ENCODE peak calls at places on chromosome 15, in six cellular contexts. B is H1, F is neuronal stem cell, P is mesendoderm, H is IMR-90, K is trophoblast cell. U is an unnamed sample.

GRCh38 chr15:86139828-86140227 is 60.2 kb downstream of the AGBL1 start:
- DNase-seq in B (peak), F (no peak), P (peak), H (no peak), K (no peak), U (peak)

GRCh38 chr15:91113036-91113435 is 13.0 kb downstream of the SV2B start:
- DNase-seq in B (no peak), F (no peak), P (peak), H (no peak), K (peak), U (peak)

GRCh38 chr15:51232581-51232980 is 105.8 kb downstream of the CYP19A1 start:
- DNase-seq in B (no peak), F (no peak), P (no peak), H (no peak), K (peak), U (no peak)

GRCh38 chr15:68885070-68885469 is 45.3 kb upstream of the SPESP1 start:
- DNase-seq in B (no peak), F (no peak), P (peak), H (peak), K (peak), U (peak)

GRCh38 chr15:92468987-92469386 is 75.3 kb downstream of the ST8SIA2 start:
- DNase-seq in B (no peak), F (no peak), P (no peak), H (no peak), K (no peak), U (peak)

GRCh38 chr15:39124155-39124924 is 456.5 kb upstream of the THBS1 start:
- DNase-seq in B (no peak), F (no peak), P (no peak), H (peak), K (no peak), U (no peak)

GRCh38 chr15:60096157-60096556 is 92.0 kb downstream of the FOXB1 start:
- DNase-seq in B (no peak), F (no peak), P (no peak), H (peak), K (peak), U (no peak)

GRCh38 chr15:60137711-60138396 is 133.7 kb downstream of the FOXB1 start:
- DNase-seq in B (no peak), F (no peak), P (no peak), H (no peak), K (peak), U (no peak)

GRCh38 chr15:74641151-74641550 is 25.5 kb downstream of the CLK3 start:
- DNase-seq in B (no peak), F (no peak), P (no peak), H (no peak), K (no peak), U (no peak)

GRCh38 chr15:75649045-75649761 is 1.5 kb downstream of the SNX33 start:
- DNase-seq in B (no peak), F (no peak), P (no peak), H (no peak), K (no peak), U (no peak)

DNA sequence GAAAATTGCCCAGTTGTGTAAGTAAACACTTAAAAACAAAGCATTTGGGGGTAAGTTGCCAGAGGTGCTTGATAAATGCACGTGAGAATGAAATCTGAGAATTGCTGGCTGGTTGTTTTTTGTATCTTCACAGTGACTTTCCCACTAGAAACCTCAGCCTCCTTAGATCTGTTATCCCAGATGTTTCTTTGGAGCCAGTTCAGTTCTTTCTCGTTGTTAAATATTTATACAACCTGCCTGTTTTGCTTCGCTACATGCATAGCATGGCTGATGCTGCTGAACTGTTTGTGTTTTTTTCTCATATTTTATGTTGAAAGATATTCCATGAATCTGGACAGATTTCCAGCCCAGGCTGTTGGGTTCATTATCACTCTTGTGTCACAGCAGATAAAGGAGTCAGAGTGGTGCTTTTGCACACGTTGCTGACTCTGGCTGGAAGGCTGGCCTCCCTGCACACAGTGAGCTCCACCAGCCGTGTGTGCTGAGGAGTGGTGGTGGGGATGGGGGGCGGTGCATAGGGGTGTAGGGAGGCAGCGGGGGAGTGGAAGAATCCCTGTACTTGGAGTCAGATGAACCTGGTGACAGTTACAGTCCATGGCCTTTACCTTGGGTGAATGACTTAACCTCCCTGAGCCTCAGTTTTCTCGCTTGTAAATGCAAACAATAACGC is 80.3 kb downstream of the ARNT2 start:
- DNase-seq in B (no peak), F (no peak), P (no peak), H (peak), K (no peak), U (no peak)
- H2BK120ac ChIP-seq in B (no peak), F (no peak), P (no peak), H (peak), K (no peak), U (no peak)

GRCh38 chr15:98801234-98801561 is 152.9 kb downstream of the IGF1R start:
- DNase-seq in B (no peak), F (peak), P (peak), H (no peak), K (no peak), U (peak)
- H2BK120ac ChIP-seq in B (peak), F (no peak), P (no peak), H (no peak), K (no peak), U (peak)

DNA sequence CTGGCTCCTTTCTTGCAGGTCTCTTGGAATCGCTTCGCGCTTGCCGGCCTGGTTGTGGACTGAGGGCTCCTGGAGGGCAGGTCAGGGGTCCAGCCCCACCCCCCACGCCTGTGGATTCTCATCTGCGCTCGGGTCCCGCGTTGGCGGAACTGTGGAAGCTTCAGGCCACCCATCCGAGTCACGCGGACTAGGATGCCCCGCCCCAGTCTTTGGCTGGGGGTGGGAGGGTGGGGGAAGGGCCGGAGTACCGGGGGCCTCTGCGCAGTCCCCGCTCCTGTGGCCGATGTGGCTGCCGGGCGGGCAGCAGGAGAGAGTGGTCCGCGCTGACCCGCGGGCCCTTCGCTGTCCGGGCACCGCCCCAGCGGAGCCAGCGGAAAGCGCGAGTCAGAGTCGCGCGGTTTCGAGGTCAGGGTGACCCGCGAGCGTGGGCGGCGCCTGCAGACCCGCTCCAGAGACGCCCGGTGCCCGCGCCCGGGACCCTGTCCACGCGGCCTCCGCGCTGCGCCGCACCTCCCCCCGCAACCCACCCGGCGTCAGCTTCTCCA is 114.2 kb downstream of the KLF13 start:
- DNase-seq in B (no peak), F (peak), P (peak), H (peak), K (peak), U (no peak)
- H2BK120ac ChIP-seq in B (no peak), F (no peak), P (no peak), H (peak), K (peak), U (no peak)

GRCh38 chr15:63048986-63049665 is 6.6 kb downstream of the TPM1 start:
- DNase-seq in B (peak), F (no peak), P (peak), H (peak), K (no peak), U (peak)
- H2BK120ac ChIP-seq in B (no peak), F (no peak), P (no peak), H (peak), K (peak), U (no peak)

GRCh38 chr15:32867313-32867626 is 149.5 kb downstream of the GREM1 start:
- DNase-seq in B (no peak), F (no peak), P (peak), H (peak), K (peak), U (no peak)
- H2BK120ac ChIP-seq in B (no peak), F (no peak), P (no peak), H (peak), K (no peak), U (no peak)

GRCh38 chr15:41284425-41285177 is 47.8 kb downstream of the OIP5 start:
- DNase-seq in B (no peak), F (peak), P (peak), H (no peak), K (peak), U (no peak)
- H2BK120ac ChIP-seq in B (peak), F (no peak), P (peak), H (peak), K (peak), U (peak)

GRCh38 chr15:77548608-77549551 is 83.8 kb downstream of the LINGO1 start:
- DNase-seq in B (no peak), F (no peak), P (peak), H (no peak), K (no peak), U (no peak)

GRCh38 chr15:77552066-77552465 is 80.6 kb downstream of the LINGO1 start:
- DNase-seq in B (no peak), F (no peak), P (no peak), H (no peak), K (no peak), U (no peak)

GRCh38 chr15:77549552-77550274 is 83.0 kb downstream of the LINGO1 start:
- DNase-seq in B (no peak), F (no peak), P (no peak), H (no peak), K (no peak), U (no peak)

GRCh38 chr15:77547801-77548607 is 84.7 kb downstream of the LINGO1 start:
- DNase-seq in B (no peak), F (no peak), P (peak), H (no peak), K (no peak), U (peak)

DNA sequence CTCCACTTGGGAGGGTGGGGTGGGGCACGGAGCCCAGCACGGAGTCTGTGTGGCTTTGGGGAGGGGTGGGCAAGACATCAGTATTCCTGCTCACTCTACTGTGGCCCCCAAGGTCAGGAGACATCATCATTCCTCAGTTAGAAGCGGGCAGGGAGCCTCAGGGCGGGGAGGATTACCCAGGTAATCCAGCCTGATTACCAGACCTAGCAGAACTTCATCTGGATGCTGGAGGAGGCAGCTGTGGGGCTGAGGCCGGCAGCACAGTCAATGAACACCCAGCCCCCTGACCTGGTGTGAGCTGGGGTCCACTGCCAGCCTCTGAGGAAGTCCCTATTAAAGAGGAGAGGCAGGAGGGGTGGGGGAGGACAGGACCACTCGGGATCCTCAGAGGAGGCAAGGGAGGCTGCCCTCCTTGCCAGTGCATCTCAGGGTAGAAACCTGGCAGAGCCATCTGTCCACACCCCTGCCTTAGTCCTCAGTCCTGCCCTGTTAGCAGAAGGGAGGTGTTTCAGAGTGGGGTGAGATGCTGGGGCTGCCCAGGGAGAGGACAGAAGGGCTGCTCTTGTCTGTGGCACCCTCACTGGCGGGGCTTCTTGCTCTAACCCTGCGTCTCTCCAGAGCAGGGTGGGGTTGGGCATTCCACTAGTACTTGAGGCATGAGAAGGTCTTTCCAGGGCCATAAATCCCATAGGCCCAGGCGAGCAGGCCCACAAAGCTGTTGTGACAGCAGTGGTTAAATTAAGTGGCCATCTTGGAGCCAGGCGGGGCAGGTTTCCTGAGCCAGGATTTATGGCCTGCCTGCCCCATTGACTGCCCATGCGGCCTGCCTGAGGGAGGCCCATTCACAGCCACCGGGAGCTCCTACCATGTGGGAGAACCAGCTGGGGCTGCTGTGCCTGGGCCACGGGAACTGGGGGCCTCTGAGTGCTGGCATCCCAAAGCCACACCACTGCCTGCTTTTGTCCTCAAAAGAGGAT is 82.1 kb downstream of the LINGO1 start:
- DNase-seq in B (no peak), F (no peak), P (peak), H (no peak), K (no peak), U (no peak)
- H2BK120ac ChIP-seq in B (no peak), F (no peak), P (no peak), H (no peak), K (no peak), U (no peak)

GRCh38 chr15:64792282-64792681 is 16.9 kb upstream of the RBPMS2 start:
- DNase-seq in B (no peak), F (no peak), P (no peak), H (peak), K (no peak), U (no peak)
- H2BK120ac ChIP-seq in B (no peak), F (no peak), P (no peak), H (no peak), K (no peak), U (no peak)